ENCODE peak calls at places on chromosomes 13 and 19, in six cellular contexts. Y is hepatocyte; H is fibroblast of lung; J is sigmoid colon; N is CD4-positive, alpha-beta T cell; I is pancreas. X is an unnamed sample.

GRCh38 chr13:48236528-48237353 is 3.7 kb downstream of the ITM2B start:
- DNase-seq in I (no peak), H (no peak), Y (no peak), N (no peak), J (no peak), X (no peak)

GRCh38 chr13:22074403-22074802 is 403.5 kb downstream of the FGF9 start:
- DNase-seq in J (no peak), I (no peak), N (no peak), Y (no peak), H (no peak), X (no peak)

GRCh38 chr13:45325806-45326205 is 15.2 kb downstream of the TPT1 start:
- DNase-seq in Y (peak; percentile 50), J (no peak), N (no peak), H (peak; percentile 91), I (peak; percentile 69), X (peak; percentile 67)

GRCh38 chr13:104875008-104875762 is 1660.3 kb downstream of the EFNB2 start:
- DNase-seq in I (no peak), J (no peak), N (no peak), H (no peak), Y (no peak), X (no peak)

GRCh38 chr13:33108620-33109019 is 92.4 kb downstream of the KL start:
- DNase-seq in H (peak; percentile 69), J (no peak), Y (no peak), N (no peak), I (no peak), X (no peak)

GRCh38 chr19:55613396-55613795 is 7.9 kb downstream of the ZNF865 start:
- DNase-seq in H (no peak), Y (no peak), J (no peak), I (no peak), N (no peak), X (no peak)

GRCh38 chr13:95743192-95743591 is 66.3 kb downstream of the DNAJC3 start:
- DNase-seq in H (no peak), N (no peak), J (no peak), Y (no peak), I (no peak), X (no peak)

GRCh38 chr13:44188257-44188656 is 185.4 kb upstream of the SERP2 start:
- DNase-seq in H (peak; percentile 74), J (no peak), Y (no peak), I (no peak), N (no peak), X (peak; percentile 92)

GRCh38 chr19:10363789-10364281 is 16.5 kb downstream of the TYK2 start:
- DNase-seq in Y (no peak), N (no peak), H (peak; percentile 37), I (no peak), J (no peak), X (no peak)

GRCh38 chr13:27839809-27840467 is 47.7 kb downstream of the GSX1 start:
- DNase-seq in Y (no peak), N (no peak), H (peak; percentile 6), I (no peak), J (no peak), X (peak; percentile 59)

GRCh38 chr19:5281588-5281987 is 59.0 kb downstream of the PTPRS start:
- DNase-seq in Y (no peak), J (peak; percentile 92), N (no peak), H (no peak), I (no peak), X (no peak)

GRCh38 chr13:112248406-112248760 is 127.8 kb upstream of the SPACA7 start:
- DNase-seq in I (no peak), H (no peak), Y (no peak), N (no peak), J (no peak), X (no peak)

GRCh38 chr13:27476943-27477681 is 26.7 kb upstream of the MTIF3 start:
- DNase-seq in J (no peak), H (peak; percentile 5), Y (peak; percentile 74), I (no peak), N (no peak), X (peak; percentile 66)

GRCh38 chr13:111947026-111947810 is 119.7 kb upstream of the SOX1 start:
- DNase-seq in J (no peak), N (no peak), H (no peak), I (no peak), Y (no peak), X (peak; percentile 36)

GRCh38 chr19:41405776-41406175 is 8.2 kb downstream of the BCKDHA start:
- DNase-seq in Y (no peak), N (no peak), J (no peak), I (no peak), H (no peak), X (no peak)

GRCh38 chr19:41408256-41408655 is 10.6 kb downstream of the BCKDHA start:
- DNase-seq in H (no peak), Y (no peak), I (no peak), J (no peak), N (no peak), X (no peak)

GRCh38 chr19:41409288-41409687 is 11.7 kb downstream of the BCKDHA start:
- DNase-seq in H (peak; percentile 59), J (no peak), I (peak; percentile 76), Y (peak; percentile 88), N (no peak), X (peak; percentile 43)

GRCh38 chr19:41410655-41411054 is 13.0 kb downstream of the BCKDHA start:
- DNase-seq in I (no peak), H (no peak), Y (no peak), J (no peak), N (no peak), X (no peak)

GRCh38 chr19:41407271-41407670 is 9.7 kb downstream of the BCKDHA start:
- DNase-seq in N (no peak), H (peak; percentile 44), Y (no peak), I (no peak), J (no peak), X (no peak)
- TF ChIP-seq CTCF in N (no peak), H (no peak), Y (no peak), I (no peak), J (no peak), X (no peak)

DNA sequence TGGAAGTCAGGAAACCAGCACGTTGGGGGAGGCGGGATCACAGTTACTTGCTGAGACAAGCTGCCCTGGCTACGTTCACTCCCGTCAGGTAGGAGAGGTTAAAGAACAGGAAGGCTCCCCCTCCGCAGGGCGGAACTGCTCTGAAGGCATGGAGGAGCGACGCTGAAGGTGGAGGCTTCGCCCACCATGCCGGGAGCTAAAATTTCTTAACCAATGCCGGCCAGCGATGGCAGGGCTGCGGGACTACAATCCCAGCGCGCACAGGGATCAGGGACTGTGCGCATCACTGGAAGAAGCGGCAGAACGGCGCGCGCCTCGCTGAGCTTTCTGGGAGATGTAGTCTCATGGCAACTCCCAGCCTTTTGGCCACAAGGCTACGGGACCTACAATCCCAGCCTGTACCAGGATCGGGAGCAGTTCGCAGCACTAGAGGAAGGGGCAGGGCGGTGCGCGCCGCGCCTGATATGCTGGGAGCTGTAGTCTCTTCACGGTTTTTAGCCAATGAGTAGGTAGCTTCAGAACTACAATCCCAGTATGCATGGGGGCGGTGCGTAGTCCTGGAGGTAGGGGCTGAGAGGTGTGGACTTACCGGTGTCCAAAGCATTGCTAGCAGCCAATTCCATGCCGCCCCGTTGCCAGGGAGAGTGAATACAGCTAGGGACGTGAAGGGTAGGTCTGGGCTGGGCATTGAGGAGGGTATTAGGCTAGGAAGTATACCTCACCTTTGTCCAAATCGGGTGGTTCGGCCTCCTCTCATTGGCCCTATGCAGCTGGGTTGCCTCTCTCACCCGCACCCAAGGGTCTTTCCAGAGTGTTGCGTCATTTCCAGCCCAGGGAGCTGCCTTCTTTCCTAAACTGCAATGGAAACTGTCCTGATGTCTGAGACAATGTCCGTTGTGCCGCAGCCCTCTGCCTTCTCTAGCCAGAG is 12.8 kb upstream of the ZNF682 start:
- DNase-seq in Y (peak; percentile 97), J (peak; percentile 98), I (peak; percentile 97), H (peak; percentile 99), N (peak; percentile 36), X (peak; percentile 79)
- H3K27ac ChIP-seq in Y (peak overlapping the region; percentile 94), J (peak overlapping the region; percentile 80), I (peak overlapping the region; percentile 88), H (no peak overlapping the region), N (peak overlapping the region; percentile 67), X (peak overlapping the region; percentile 85)

DNA sequence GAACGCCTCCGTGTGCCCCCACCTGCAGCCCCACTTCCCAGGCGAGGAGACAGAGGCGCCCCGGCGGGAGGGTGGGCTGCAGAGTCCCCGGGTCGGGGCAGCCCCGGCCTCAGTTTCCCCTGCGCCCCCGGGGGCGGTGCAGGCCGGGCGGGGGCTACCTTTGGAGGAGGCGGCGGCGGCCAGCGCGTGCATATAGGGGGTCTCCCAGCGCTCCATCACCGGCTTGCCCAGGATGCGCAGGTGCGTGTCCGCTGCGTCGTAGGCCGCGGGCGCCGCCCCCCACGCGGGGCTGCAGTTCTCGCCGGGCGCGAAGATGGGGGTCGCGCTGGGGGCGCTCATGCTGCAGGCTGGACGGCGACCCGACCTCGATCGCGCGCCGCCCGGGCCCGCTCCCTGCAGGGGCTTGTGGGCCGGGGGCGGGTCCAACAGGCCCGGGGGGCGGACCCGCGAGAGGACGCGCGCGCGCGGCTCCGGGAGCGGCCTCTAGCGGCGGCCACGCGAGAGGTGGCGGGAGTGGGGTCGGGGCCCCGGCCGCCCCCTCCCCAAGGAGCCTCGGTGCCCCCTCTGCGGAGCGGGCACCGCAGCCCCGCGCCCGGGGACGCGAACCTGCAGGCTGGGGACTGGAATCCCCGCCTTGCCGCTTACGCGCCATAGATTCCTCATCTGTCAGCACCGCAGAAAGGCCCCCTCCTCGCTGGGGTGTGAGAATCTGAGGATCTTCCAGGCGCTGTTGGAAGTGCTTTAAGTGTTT is at the start of gene GAMT:
- DNase-seq in J (no peak), H (peak; percentile 37), Y (peak; percentile 81), N (peak; percentile 50), I (no peak), X (no peak)
- TF ChIP-seq CTCF in J (no peak), H (no peak), Y (peak; percentile 50), N (peak; percentile 63), I (peak; percentile 43), X (peak; percentile 69)

GRCh38 chr19:28285917-28286316 is 927.0 kb downstream of the UQCRFS1 start:
- DNase-seq in J (no peak), N (no peak), H (no peak), Y (no peak), I (no peak), X (no peak)

GRCh38 chr19:28291874-28292273 is 921.1 kb downstream of the UQCRFS1 start:
- DNase-seq in N (no peak), I (no peak), H (no peak), Y (no peak), J (no peak), X (no peak)

GRCh38 chr19:28289294-28290063 is 923.5 kb downstream of the UQCRFS1 start:
- DNase-seq in I (peak; percentile 31), H (peak; percentile 77), Y (peak; percentile 49), N (no peak), J (no peak), X (no peak)

GRCh38 chr19:28290963-28291657 is 921.8 kb downstream of the UQCRFS1 start:
- DNase-seq in Y (no peak), H (no peak), J (no peak), I (no peak), N (no peak), X (no peak)

DNA sequence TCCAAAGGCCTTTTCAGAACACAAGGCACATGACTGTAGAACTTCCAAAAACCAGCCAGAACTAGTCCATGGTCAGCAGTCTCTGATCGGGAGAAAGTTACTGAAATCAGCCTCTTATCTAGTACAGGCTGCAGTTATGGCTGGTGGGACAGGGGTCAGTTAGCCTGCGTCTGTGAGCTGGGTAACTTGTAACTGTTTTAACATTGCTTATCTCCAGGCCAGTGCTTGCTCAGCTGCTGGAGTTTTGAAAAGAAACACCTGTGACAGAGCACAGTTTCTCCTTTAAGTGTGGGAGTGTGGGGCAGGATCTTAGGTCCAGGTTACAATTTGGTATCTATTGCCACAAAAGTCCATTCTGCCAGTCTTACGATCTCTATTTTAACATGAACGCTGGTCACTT is 924.1 kb downstream of the UQCRFS1 start:
- DNase-seq in J (no peak), I (peak; percentile 34), Y (no peak), N (no peak), H (peak; percentile 18), X (no peak)
- H3K27ac ChIP-seq in J (no peak overlapping the region), I (peak overlapping the region; percentile 69), Y (peak overlapping the region; percentile 44), N (no peak overlapping the region), H (no peak overlapping the region), X (no peak overlapping the region)

GRCh38 chr13:70613295-70613694 is 505.0 kb upstream of the KLHL1 start:
- DNase-seq in Y (peak; percentile 9), N (no peak), I (no peak), H (no peak), J (no peak), X (no peak)
- TF ChIP-seq CTCF in Y (peak; percentile 51), N (no peak), I (no peak), H (no peak), J (no peak), X (no peak)

X was measured in RWPE1.